ENCODE peak calls at places on chromosome 12, in ten cellular contexts. I is HepG2, J is breast epithelium, Y is NB4, M is IMR-90, O is tibial nerve, W is testis, G is uterus, X is Peyer's patch, Q is endothelial cell of umbilical vein. B is an unnamed sample.
A peak's percentile ranks its signal among the peaks of the same experiment; 100 is the strongest.

GRCh38 chr12:69392146-69392928 is 32.8 kb downstream of the YEATS4 start:
- DNase-seq in I (no peak), J (no peak), Y (no peak), M (peak; percentile 13), O (no peak), W (no peak), G (no peak), X (no peak), Q (peak; percentile 12), B (no peak)

GRCh38 chr12:31728917-31729640 is at the start of gene AMN1:
- DNase-seq in I (peak; percentile 98), J (peak; percentile 99), Y (peak; percentile 100), M (peak; percentile 99), O (peak; percentile 99), W (peak; percentile 100), G (peak; percentile 100), X (peak; percentile 100), Q (peak; percentile 100), B (peak; percentile 99)

GRCh38 chr12:102120564-102120873 is 536 bp downstream of the PARPBP start:
- DNase-seq in I (peak; percentile 0), J (no peak), Y (no peak), M (no peak), O (no peak), W (no peak), G (no peak), X (no peak), Q (no peak), B (no peak)

GRCh38 chr12:68267892-68268396 is 14.5 kb upstream of the IL22 start:
- DNase-seq in I (no peak), J (no peak), Y (peak; percentile 10), M (peak; percentile 88), O (no peak), W (no peak), G (no peak), X (no peak), Q (no peak), B (peak; percentile 16)

GRCh38 chr12:71945883-71946282 is 7.2 kb downstream of the TPH2 start:
- DNase-seq in I (no peak), J (no peak), Y (no peak), M (no peak), O (no peak), W (no peak), G (no peak), X (no peak), Q (no peak), B (no peak)

GRCh38 chr12:91805031-91805430 is 340.6 kb downstream of the BTG1 start:
- DNase-seq in I (no peak), J (no peak), Y (no peak), M (no peak), O (no peak), W (no peak), G (no peak), X (no peak), Q (no peak), B (no peak)

GRCh38 chr12:4997939-4998338 is 45.7 kb upstream of the KCNA5 start:
- DNase-seq in I (no peak), J (no peak), Y (no peak), M (peak; percentile 83), O (peak; percentile 48), W (no peak), G (peak; percentile 42), X (no peak), Q (peak; percentile 17), B (no peak)

GRCh38 chr12:116130431-116130830 is 147.1 kb downstream of the MED13L start:
- DNase-seq in I (no peak), J (no peak), Y (no peak), M (peak; percentile 67), O (no peak), W (no peak), G (no peak), X (no peak), Q (peak; percentile 62), B (peak; percentile 32)

GRCh38 chr12:122063691-122064033 is 14.9 kb upstream of the MLXIP start:
- DNase-seq in I (no peak), J (no peak), Y (no peak), M (no peak), O (no peak), W (no peak), G (peak; percentile 51), X (no peak), Q (no peak), B (no peak)

GRCh38 chr12:43349863-43350262 is 202.1 kb downstream of the ADAMTS20 start:
- DNase-seq in I (no peak), J (no peak), Y (peak; percentile 27), M (peak; percentile 31), O (no peak), W (no peak), G (no peak), X (no peak), Q (peak; percentile 33), B (no peak)

GRCh38 chr12:65948320-65949008 is 124.2 kb downstream of the HMGA2 start:
- DNase-seq in I (no peak), J (peak; percentile 60), Y (no peak), M (peak; percentile 96), O (peak; percentile 62), W (peak; percentile 66), G (peak; percentile 72), X (no peak), Q (peak; percentile 100), B (no peak)

DNA sequence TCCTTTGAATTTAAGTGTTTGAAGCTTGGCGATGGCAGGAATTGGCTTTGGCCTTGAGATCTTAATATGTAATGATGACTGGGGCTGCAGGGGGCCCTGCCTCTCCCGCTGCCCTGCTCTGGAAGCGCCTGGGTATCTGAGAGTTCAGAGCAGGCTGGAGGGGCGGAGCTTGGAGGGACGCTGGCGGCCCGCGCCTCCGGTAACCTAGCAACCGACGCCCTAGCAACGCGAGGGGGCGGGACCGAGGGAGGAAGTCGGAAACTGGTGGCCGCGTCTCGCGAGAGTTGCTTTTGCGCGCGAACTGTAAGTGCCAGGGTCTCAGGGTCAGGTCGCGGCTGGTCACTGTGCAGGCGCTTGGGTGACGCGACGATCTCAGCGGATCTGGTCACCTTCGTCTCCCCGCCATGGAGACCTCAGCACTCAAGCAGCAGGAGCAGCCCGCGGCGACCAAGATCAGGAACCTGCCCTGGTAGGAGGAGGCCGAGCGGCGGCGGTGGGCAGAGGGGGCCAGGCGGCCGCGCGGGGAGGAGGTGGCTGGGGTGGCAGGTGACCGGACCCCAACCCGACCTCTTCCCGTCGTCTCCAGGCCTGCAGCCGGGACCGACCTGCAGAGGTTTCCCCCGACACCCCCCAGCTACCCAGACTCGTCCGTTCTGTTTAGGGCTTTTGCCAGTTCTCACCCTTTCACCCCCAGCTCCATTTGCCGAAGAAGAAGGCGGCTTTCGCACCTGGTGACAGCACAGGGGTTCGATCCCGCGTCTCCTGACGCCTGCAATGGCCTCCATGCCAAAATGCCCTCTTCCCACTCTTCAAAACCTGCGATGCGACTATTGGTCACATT is at the start of gene RFC5:
- DNase-seq in I (peak; percentile 96), J (peak; percentile 98), Y (peak; percentile 99), M (peak; percentile 93), O (peak; percentile 98), W (peak; percentile 99), G (peak; percentile 98), X (peak; percentile 99), Q (peak; percentile 98), B (peak; percentile 99)
- TF ChIP-seq POLR2A in I (peak; percentile 88), J (no peak), Y (peak; percentile 93), M (no peak), O (no peak), W (no peak), G (peak; percentile 23), X (no peak), Q (peak; percentile 36), B (peak; percentile 77)

GRCh38 chr12:51891843-51892242 is 3.9 kb downstream of the ANKRD33 start:
- DNase-seq in I (no peak), J (no peak), Y (peak; percentile 30), M (peak; percentile 31), O (no peak), W (no peak), G (no peak), X (no peak), Q (no peak), B (no peak)

GRCh38 chr12:51895378-51896135 is 7.7 kb downstream of the ANKRD33 start:
- DNase-seq in I (no peak), J (no peak), Y (no peak), M (no peak), O (no peak), W (no peak), G (no peak), X (peak; percentile 43), Q (no peak), B (no peak)

GRCh38 chr12:51896236-51896635 is 8.3 kb downstream of the ANKRD33 start:
- DNase-seq in I (no peak), J (no peak), Y (no peak), M (no peak), O (no peak), W (no peak), G (no peak), X (peak; percentile 39), Q (peak; percentile 38), B (no peak)

GRCh38 chr12:51890511-51891171 is 2.7 kb downstream of the ANKRD33 start:
- DNase-seq in I (no peak), J (no peak), Y (no peak), M (no peak), O (no peak), W (no peak), G (no peak), X (peak; percentile 41), Q (no peak), B (no peak)

DNA sequence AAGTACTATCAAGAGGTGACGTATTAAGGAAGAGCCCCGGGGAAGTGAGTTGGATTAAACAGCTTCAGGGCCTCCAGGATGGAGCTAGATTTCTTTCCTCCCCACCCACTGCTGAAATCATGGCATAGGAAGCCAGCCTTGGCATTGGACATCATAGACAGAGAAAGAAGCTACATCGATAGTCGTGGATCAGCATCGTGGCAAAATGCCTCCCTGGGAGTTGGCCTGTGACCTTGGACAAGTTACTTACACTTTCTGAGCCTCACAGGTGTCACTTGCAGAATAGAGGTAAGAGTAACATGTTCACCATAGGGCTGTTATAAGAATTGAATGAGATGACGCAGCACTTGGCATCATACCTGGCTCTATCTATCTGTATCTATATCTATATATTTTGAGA is 5.9 kb downstream of the ANKRD33 start:
- DNase-seq in I (no peak), J (no peak), Y (no peak), M (no peak), O (no peak), W (peak; percentile 10), G (no peak), X (peak; percentile 22), Q (no peak), B (no peak)
- TF ChIP-seq POLR2A in I (no peak), J (no peak), Y (no peak), M (no peak), O (no peak), W (no peak), G (no peak), X (no peak), Q (no peak), B (no peak)

DNA sequence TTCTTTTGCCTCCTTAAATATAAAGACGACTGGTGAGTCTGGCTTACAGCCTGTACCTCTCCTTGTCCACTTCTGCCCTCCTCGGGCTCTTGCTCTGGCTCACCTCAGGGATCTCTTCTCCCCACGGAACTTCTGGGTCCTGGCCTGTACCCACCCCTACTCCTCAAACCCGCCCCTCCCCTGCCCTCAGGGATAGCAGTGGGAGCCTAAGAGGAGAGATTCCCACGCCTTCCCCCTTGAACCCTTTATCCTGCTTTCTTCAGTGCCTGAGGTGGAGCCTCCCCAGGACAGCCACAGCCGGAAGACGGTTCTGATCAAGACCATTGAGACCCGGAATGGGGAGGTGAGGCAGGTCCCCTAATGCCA is 2.7 kb downstream of the PRPH start:
- DNase-seq in I (no peak), J (no peak), Y (no peak), M (no peak), O (no peak), W (no peak), G (no peak), X (no peak), Q (no peak), B (no peak)
- TF ChIP-seq POLR2A in I (no peak), J (no peak), Y (no peak), M (no peak), O (no peak), W (no peak), G (no peak), X (no peak), Q (no peak), B (no peak)

GRCh38 chr12:104986022-104986941 is at the start of gene NOPCHAP1:
- DNase-seq in I (peak; percentile 81), J (peak; percentile 90), Y (peak; percentile 94), M (peak; percentile 75), O (peak; percentile 96), W (peak; percentile 97), G (peak; percentile 93), X (peak; percentile 96), Q (peak; percentile 92), B (peak; percentile 80)
- TF ChIP-seq POLR2A in I (peak; percentile 86), J (peak; percentile 20), Y (peak; percentile 95), M (no peak), O (no peak), W (peak; percentile 16), G (peak; percentile 67), X (peak; percentile 36), Q (peak; percentile 95), B (peak; percentile 58)